ENCODE peak calls at places on chromosome 7, in eight cellular contexts. W, N, K, V, P, D, R and F are unnamed samples.

GRCh38 chr7:3825491-3825890 is 524.4 kb downstream of the SDK1 start:
- DNase-seq in W (no peak), N (no peak), K (no peak), V (no peak), P (no peak), D (no peak), R (no peak), F (no peak)

GRCh38 chr7:48147078-48147591 is 24.1 kb upstream of the ABCA13 start:
- DNase-seq in W (no peak), N (no peak), K (no peak), V (no peak), P (no peak), D (no peak), R (no peak), F (peak)

GRCh38 chr7:50481867-50482266 is 31.7 kb upstream of the FIGNL1 start:
- DNase-seq in W (no peak), N (no peak), K (no peak), V (no peak), P (no peak), D (no peak), R (no peak), F (no peak)

GRCh38 chr7:157054927-157055326 is 44.5 kb upstream of the MNX1 start:
- DNase-seq in W (no peak), N (no peak), K (no peak), V (no peak), P (no peak), D (no peak), R (no peak), F (no peak)

GRCh38 chr7:4085937-4086691 is 596.0 kb upstream of the FOXK1 start:
- DNase-seq in W (no peak), N (no peak), K (no peak), V (no peak), P (no peak), D (peak), R (no peak), F (no peak)

GRCh38 chr7:136956232-136956631 is 87.8 kb downstream of the CHRM2 start:
- DNase-seq in W (no peak), N (no peak), K (peak), V (no peak), P (no peak), D (peak), R (no peak), F (peak)

GRCh38 chr7:131859162-131859821 is 302.9 kb upstream of the PODXL start:
- DNase-seq in W (no peak), N (peak), K (peak), V (peak), P (peak), D (peak), R (peak), F (peak)

GRCh38 chr7:47285860-47286491 is 295.9 kb downstream of the TNS3 start:
- DNase-seq in W (no peak), N (peak), K (peak), V (peak), P (peak), D (no peak), R (no peak), F (no peak)

GRCh38 chr7:150838965-150839650 is 13.2 kb upstream of the AOC1 start:
- DNase-seq in W (no peak), N (no peak), K (no peak), V (no peak), P (no peak), D (no peak), R (no peak), F (no peak)

GRCh38 chr7:154910977-154911376 is 91.9 kb downstream of the PAXIP1 start:
- DNase-seq in W (no peak), N (no peak), K (no peak), V (no peak), P (no peak), D (no peak), R (no peak), F (no peak)

GRCh38 chr7:39741942-39742623 is 118.7 kb downstream of the RALA start:
- DNase-seq in W (peak), N (no peak), K (no peak), V (no peak), P (no peak), D (peak), R (peak), F (peak)

GRCh38 chr7:151398446-151399304 is 11.2 kb downstream of the WDR86 start:
- DNase-seq in W (no peak), N (no peak), K (no peak), V (no peak), P (no peak), D (no peak), R (no peak), F (peak)

GRCh38 chr7:28114056-28114455 is 66.5 kb downstream of the JAZF1 start:
- DNase-seq in W (no peak), N (no peak), K (no peak), V (no peak), P (peak), D (no peak), R (no peak), F (no peak)

GRCh38 chr7:106371629-106372028 is 86.8 kb upstream of the NAMPT start:
- DNase-seq in W (no peak), N (no peak), K (no peak), V (no peak), P (no peak), D (no peak), R (no peak), F (peak)